ENCODE peak calls at places on chromosomes 7 and 10, in seven cellular contexts. L, I, S, G, B, Q and Z are unnamed samples.

GRCh38 chr10:14478639-14479038 is 147.9 kb upstream of the FRMD4A start:
- DNase-seq in L (peak), Q (peak), B (peak), I (peak), G (peak), S (peak), Z (peak)

GRCh38 chr7:92925876-92926696 is 89.7 kb upstream of the CDK6 start:
- DNase-seq in I (no peak), S (no peak), L (no peak), B (no peak), Q (no peak), G (no peak), Z (no peak)

GRCh38 chr10:3090914-3091313 is 23.6 kb downstream of the PFKP start:
- DNase-seq in B (peak), I (no peak), S (peak), L (peak), Q (no peak), G (peak), Z (peak)

GRCh38 chr10:49081532-49082275 is 33.6 kb downstream of the VSTM4 start:
- DNase-seq in G (peak), B (peak), S (peak), I (no peak), Q (no peak), L (no peak), Z (peak)

GRCh38 chr10:33333260-33334169 is 952 bp downstream of the NRP1 start:
- DNase-seq in L (no peak), S (no peak), Q (peak), G (no peak), B (no peak), I (no peak), Z (no peak)

GRCh38 chr10:52768114-52768532 is 4.5 kb downstream of the MBL2 start:
- DNase-seq in B (no peak), S (no peak), G (no peak), L (no peak), Q (no peak), I (no peak), Z (no peak)

GRCh38 chr7:110835209-110835608 is 255.7 kb upstream of the LRRN3 start:
- DNase-seq in G (no peak), B (no peak), L (no peak), I (no peak), S (no peak), Q (no peak), Z (no peak)

GRCh38 chr7:148987751-148988512 is 40.4 kb downstream of the PDIA4 start:
- DNase-seq in L (no peak), G (peak), S (peak), I (no peak), Q (no peak), B (no peak), Z (no peak)

GRCh38 chr10:404991-405390 is 269.7 kb downstream of the ZMYND11 start:
- DNase-seq in L (no peak), Q (no peak), I (no peak), B (no peak), G (no peak), S (no peak), Z (no peak)

GRCh38 chr7:17968791-17969715 is 28.8 kb upstream of the SNX13 start:
- DNase-seq in G (no peak), B (no peak), S (no peak), I (no peak), L (no peak), Q (no peak), Z (no peak)

GRCh38 chr7:104096683-104097082 is 107.2 kb upstream of the RELN start:
- DNase-seq in S (no peak), G (no peak), L (no peak), I (peak), Q (peak), B (no peak), Z (no peak)

GRCh38 chr10:976316-976715 is 11.9 kb upstream of the GTPBP4 start:
- DNase-seq in I (no peak), S (no peak), L (no peak), G (no peak), B (no peak), Q (no peak), Z (no peak)